ENCODE peak calls at places on chromosomes 16 and 17, in four cellular contexts. One of them, this sample, is unnamed.

GRCh38 chr17:7940034-7940433 is 8.0 kb downstream of the CNTROB start:
- DNase-seq in K562: no peak
- DNase-seq in HepG2: no peak
- DNase-seq in H1: no peak
- DNase-seq in this sample: no peak

GRCh38 chr16:30063278-30063892 is 2.2 kb upstream of the ALDOA start:
- DNase-seq in K562: no peak
- DNase-seq in HepG2: no peak
- DNase-seq in H1: no peak
- DNase-seq in this sample: no peak

GRCh38 chr16:54487933-54488332 is 201.3 kb upstream of the IRX3 start:
- DNase-seq in K562: no peak
- DNase-seq in HepG2: no peak
- DNase-seq in H1: no peak
- DNase-seq in this sample: no peak

GRCh38 chr16:35506018-35506897 is 2046.8 kb downstream of the TP53TG3F start:
- DNase-seq in K562: peak
- DNase-seq in HepG2: no peak
- DNase-seq in H1: no peak
- DNase-seq in this sample: no peak

GRCh38 chr16:24755201-24755874 is 25.9 kb downstream of the TNRC6A start:
- DNase-seq in K562: no peak
- DNase-seq in HepG2: no peak
- DNase-seq in H1: no peak
- DNase-seq in this sample: no peak

GRCh38 chr17:40190197-40191021 is 13.1 kb downstream of the RAPGEFL1 start:
- DNase-seq in K562: no peak
- DNase-seq in HepG2: peak
- DNase-seq in H1: no peak
- DNase-seq in this sample: no peak

GRCh38 chr17:31593806-31594205 is 202.3 kb downstream of the RAB11FIP4 start:
- DNase-seq in K562: no peak
- DNase-seq in HepG2: no peak
- DNase-seq in H1: no peak
- DNase-seq in this sample: no peak

GRCh38 chr17:75584358-75585175 is 3.0 kb upstream of the MYO15B start:
- DNase-seq in K562: no peak
- DNase-seq in HepG2: no peak
- DNase-seq in H1: no peak
- DNase-seq in this sample: no peak

GRCh38 chr17:19705771-19706770 is 10.3 kb downstream of the SLC47A2 start:
- DNase-seq in K562: no peak
- DNase-seq in HepG2: peak
- DNase-seq in H1: no peak
- DNase-seq in this sample: no peak

GRCh38 chr17:42361781-42362186 is 26.5 kb downstream of the STAT3 start:
- DNase-seq in K562: no peak
- DNase-seq in HepG2: peak
- DNase-seq in H1: no peak
- DNase-seq in this sample: no peak

GRCh38 chr16:16027728-16028310 is 78.4 kb downstream of the ABCC1 start:
- DNase-seq in K562: no peak
- DNase-seq in HepG2: no peak
- DNase-seq in H1: no peak
- DNase-seq in this sample: no peak

GRCh38 chr17:71548540-71549190 is 572.2 kb upstream of the SOX9 start:
- DNase-seq in K562: no peak
- DNase-seq in HepG2: no peak
- DNase-seq in H1: no peak
- DNase-seq in this sample: no peak

GRCh38 chr17:82230627-82231311 is 1.9 kb downstream of the SLC16A3 start:
- DNase-seq in K562: peak
- DNase-seq in HepG2: peak
- DNase-seq in H1: no peak
- DNase-seq in this sample: no peak

GRCh38 chr17:79622201-79622601 is 11.3 kb upstream of the RBFOX3 start:
- DNase-seq in K562: no peak
- DNase-seq in HepG2: no peak
- DNase-seq in H1: no peak
- DNase-seq in this sample: no peak

GRCh38 chr17:77456271-77456950 is 315.6 kb downstream of the SEC14L1 start:
- DNase-seq in K562: no peak
- DNase-seq in HepG2: no peak
- DNase-seq in H1: no peak
- DNase-seq in this sample: no peak

GRCh38 chr17:44970136-44970737 is 2.1 kb upstream of the C1QL1 start:
- DNase-seq in K562: no peak
- DNase-seq in HepG2: no peak
- DNase-seq in H1: no peak
- DNase-seq in this sample: no peak

GRCh38 chr16:51137097-51137496 is 14.0 kb downstream of the SALL1 start:
- DNase-seq in K562: no peak
- DNase-seq in HepG2: no peak
- DNase-seq in H1: no peak
- DNase-seq in this sample: no peak

GRCh38 chr16:50476486-50477260 is 71.5 kb upstream of the NKD1 start:
- DNase-seq in K562: no peak
- DNase-seq in HepG2: no peak
- DNase-seq in H1: no peak
- DNase-seq in this sample: no peak

GRCh38 chr17:73347355-73347754 is 35.6 kb upstream of the CDC42EP4 start:
- DNase-seq in K562: no peak
- DNase-seq in HepG2: no peak
- DNase-seq in H1: no peak
- DNase-seq in this sample: no peak

GRCh38 chr17:38844261-38844757 is 9.2 kb downstream of the RPL23 start:
- DNase-seq in K562: no peak
- DNase-seq in HepG2: peak
- DNase-seq in H1: no peak
- DNase-seq in this sample: no peak

DNA sequence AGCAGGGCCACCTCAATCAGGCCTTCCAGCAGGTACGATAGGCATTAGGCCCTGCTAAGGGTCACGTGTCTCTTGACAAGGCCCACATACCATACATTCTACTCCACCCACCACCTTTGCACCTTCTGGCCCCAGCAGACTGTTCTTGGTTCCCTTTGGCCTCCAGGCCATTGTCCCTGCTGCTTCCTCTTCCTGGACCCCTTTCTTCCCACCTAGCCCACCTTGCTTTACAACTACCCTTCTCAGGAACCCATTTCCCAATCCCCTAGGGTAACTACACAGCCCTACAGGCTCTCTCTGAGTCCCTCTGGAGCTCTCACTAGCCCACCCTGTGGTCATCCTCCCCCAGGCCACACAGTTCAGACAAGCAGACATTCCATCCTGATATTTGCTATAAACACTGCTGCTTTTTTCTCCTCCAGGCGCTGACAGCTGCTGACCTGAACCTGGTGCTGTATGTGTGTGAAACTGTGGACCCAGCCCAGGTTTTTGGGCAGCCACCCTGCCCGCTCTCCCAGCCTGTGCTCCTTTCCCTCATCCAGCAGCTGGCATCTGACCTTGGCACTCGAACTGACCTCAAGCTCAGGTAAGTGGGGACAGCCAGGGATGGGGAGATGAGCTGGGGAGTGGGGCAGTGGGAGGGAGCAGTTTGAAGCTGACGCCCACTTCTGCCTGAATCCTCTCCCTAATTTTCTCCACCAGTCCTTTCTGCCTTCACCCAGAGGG is 1.4 kb upstream of the NRN1L start:
- DNase-seq in K562: no peak
- DNase-seq in HepG2: peak
- DNase-seq in H1: no peak
- DNase-seq in this sample: no peak
- TF ChIP-seq HDAC6 in K562: no peak
- TF ChIP-seq HDAC6 in HepG2: no peak
- TF ChIP-seq HDAC6 in H1: no peak
- TF ChIP-seq HDAC6 in this sample: no peak

DNA sequence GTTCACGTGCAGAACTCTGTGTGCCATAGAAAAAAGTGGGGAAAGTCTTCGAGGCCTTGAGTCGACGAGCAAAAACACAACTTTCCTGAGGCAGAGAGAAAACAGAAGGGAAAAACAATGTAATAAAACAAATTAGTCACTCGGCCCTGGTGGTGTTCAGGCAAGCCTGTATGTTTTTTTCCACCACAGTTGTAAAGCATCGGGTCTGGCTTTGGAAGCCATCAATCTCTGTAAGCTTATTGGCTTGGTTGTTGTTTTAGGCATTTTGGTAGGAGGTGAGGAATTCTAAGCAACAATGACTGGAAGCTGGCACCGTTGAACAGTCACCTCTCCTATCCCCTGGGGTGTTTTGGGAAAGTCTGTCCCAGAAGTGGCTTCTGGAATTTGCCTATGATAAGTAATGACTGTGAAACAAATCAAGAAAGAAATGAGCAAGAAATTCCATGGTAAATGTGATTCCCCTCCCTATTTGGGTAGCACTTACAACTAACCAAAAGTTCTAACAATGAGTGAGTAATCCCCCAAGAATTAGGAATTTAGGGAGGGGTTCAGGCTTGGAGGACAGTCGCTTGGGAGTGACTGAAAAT is 2.8 kb downstream of the CDH13 start:
- DNase-seq in K562: no peak
- DNase-seq in HepG2: no peak
- DNase-seq in H1: no peak
- DNase-seq in this sample: no peak
- TF ChIP-seq HDAC6 in K562: no peak
- TF ChIP-seq HDAC6 in HepG2: no peak
- TF ChIP-seq HDAC6 in H1: no peak
- TF ChIP-seq HDAC6 in this sample: no peak

GRCh38 chr16:58723109-58723508 is 11.0 kb downstream of the GOT2 start:
- DNase-seq in K562: no peak
- DNase-seq in HepG2: no peak
- DNase-seq in H1: no peak
- DNase-seq in this sample: no peak

GRCh38 chr16:58727796-58728568 is 6.1 kb downstream of the GOT2 start:
- DNase-seq in K562: no peak
- DNase-seq in HepG2: no peak
- DNase-seq in H1: no peak
- DNase-seq in this sample: no peak

GRCh38 chr16:58732545-58733247 is 1.4 kb downstream of the GOT2 start:
- DNase-seq in K562: no peak
- DNase-seq in HepG2: no peak
- DNase-seq in H1: no peak
- DNase-seq in this sample: no peak

GRCh38 chr16:58730724-58731370 is 3.3 kb downstream of the GOT2 start:
- DNase-seq in K562: no peak
- DNase-seq in HepG2: no peak
- DNase-seq in H1: no peak
- DNase-seq in this sample: no peak

DNA sequence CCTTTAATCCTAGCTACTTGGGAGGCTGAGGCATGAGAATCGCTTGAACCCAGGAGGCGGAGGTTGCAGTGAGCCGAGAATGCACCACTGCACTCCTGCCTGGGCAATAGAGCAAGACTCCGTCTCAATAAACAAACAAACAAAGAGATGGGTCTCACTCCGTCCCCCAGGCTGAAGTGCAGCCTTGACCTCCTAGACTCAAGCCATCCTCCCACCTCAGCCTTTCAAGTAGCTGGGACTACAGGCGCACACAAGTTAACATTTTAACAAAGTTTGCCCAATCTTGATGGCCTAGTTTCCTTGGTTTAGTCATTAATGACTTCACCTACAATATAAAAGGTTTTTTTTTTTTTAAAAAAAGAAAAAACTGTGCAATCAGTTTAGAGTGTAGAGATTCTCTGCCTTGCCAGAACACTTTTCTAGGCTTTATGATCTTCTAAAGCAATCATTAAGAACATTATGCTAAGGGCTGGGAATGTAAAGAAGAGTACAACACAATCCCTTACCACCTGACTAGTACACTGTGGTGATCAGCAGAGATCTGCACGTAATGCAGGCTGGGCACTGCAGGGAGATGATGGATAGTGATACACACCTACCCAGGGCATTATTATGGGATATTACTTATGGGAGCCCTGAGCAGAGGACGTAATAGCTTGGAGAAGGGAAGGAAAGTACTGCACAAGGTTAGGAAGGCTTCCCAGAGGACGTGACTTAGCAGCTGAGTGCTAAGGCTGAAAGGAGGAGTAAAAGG is 6.9 kb downstream of the GOT2 start:
- DNase-seq in K562: no peak
- DNase-seq in HepG2: no peak
- DNase-seq in H1: no peak
- DNase-seq in this sample: no peak
- TF ChIP-seq HDAC6 in K562: no peak
- TF ChIP-seq HDAC6 in HepG2: no peak
- TF ChIP-seq HDAC6 in H1: no peak
- TF ChIP-seq HDAC6 in this sample: no peak

DNA sequence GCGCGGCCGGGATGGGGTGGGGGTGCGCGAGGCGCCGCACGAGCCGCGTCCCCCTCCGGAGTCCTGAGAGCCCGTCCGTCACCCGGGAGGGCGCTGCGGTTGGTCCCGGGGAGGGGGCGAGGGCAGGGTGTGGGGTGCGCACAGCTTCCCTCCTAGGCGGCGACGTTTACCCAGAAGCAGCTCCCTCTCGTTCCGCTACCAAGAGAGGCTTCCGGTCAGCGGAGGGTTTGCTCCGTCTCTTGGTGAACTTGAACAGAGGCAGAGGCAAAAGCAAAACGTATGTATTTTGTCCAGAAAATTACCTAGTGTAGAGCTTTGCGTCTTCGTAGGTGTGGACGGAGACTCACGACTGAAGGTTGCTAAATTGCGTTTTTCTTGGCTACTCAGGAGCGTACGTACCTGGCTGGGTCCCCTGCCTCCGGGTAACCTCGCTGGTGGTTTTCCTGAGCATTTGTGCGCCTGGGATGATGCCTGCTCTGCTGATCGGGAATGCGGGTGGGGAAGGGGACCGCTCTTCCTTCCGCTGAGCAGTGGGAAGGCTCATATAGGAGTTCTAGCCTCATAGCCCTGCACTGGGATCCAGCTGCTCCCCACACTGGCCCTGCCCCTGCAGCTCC is 824 bp downstream of the WSCD1 start:
- DNase-seq in K562: no peak
- DNase-seq in HepG2: no peak
- DNase-seq in H1: no peak
- DNase-seq in this sample: no peak
- TF ChIP-seq HDAC6 in K562: no peak
- TF ChIP-seq HDAC6 in HepG2: no peak
- TF ChIP-seq HDAC6 in H1: no peak
- TF ChIP-seq HDAC6 in this sample: no peak

DNA sequence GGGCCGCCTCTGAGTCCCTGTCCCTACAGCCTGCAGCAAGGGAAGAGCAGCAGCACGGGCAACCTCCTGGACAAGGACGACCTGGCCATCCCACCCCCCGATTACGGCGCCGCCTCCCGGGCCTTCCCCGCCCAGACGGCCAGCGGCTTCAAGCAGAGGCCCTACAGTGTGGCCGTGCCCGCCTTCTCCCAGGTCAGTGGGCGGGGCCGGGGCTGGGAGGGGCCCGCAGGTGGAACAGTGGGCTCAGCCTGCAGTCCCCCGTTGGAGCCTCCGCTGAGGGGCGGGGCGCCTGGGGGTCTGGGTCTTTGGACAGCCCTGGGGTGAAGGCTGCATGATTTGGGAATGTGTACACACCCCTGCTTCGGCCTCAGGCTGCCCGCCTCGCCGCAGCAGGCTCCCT is 58.6 kb upstream of the PVALEF start:
- DNase-seq in K562: no peak
- DNase-seq in HepG2: no peak
- DNase-seq in H1: no peak
- DNase-seq in this sample: no peak
- TF ChIP-seq HDAC6 in K562: no peak
- TF ChIP-seq HDAC6 in HepG2: no peak
- TF ChIP-seq HDAC6 in H1: no peak
- TF ChIP-seq HDAC6 in this sample: no peak